ENCODE peak calls at places on chromosomes 16 and 17, in four cellular contexts. F, I, N and D are unnamed samples.
A peak's percentile ranks its signal among the peaks of the same experiment; 100 is the strongest.

GRCh38 chr16:88758227-88758943 is 26.6 kb downstream of the PIEZO1 start:
- DNase-seq in I (no peak), N (no peak), F (no peak), D (no peak)

GRCh38 chr16:24822542-24822941 is 23.2 kb upstream of the SLC5A11 start:
- DNase-seq in F (no peak), N (no peak), I (no peak), D (no peak)

GRCh38 chr17:81687770-81688541 is 4.1 kb downstream of the HGS start:
- DNase-seq in I (no peak), F (no peak), N (no peak), D (no peak)

GRCh38 chr16:86202267-86202666 is 303.3 kb downstream of the IRF8 start:
- DNase-seq in N (no peak), I (no peak), F (no peak), D (no peak)

GRCh38 chr16:27108051-27108770 is 41.5 kb downstream of the C16orf82 start:
- DNase-seq in F (no peak), N (no peak), I (no peak), D (no peak)

GRCh38 chr16:86584071-86584685 is 5.8 kb downstream of the FOXL1 start:
- DNase-seq in F (no peak), N (no peak), I (no peak), D (no peak)

GRCh38 chr16:68715471-68715870 is 21.6 kb upstream of the CDH1 start:
- DNase-seq in N (peak; percentile 91), I (no peak), F (no peak), D (no peak)

GRCh38 chr17:17391575-17392370 is 85.0 kb upstream of the MED9 start:
- DNase-seq in N (peak; percentile 32), I (no peak), F (peak; percentile 77), D (no peak)

GRCh38 chr17:10226930-10227695 is 28.7 kb upstream of the GAS7 start:
- DNase-seq in N (peak; percentile 3), F (peak; percentile 16), I (peak; percentile 65), D (peak; percentile 49)

GRCh38 chr16:51994597-51994996 is 552.3 kb downstream of the TOX3 start:
- DNase-seq in F (no peak), N (peak; percentile 97), I (no peak), D (peak; percentile 38)

GRCh38 chr17:70124723-70125122 is 44.6 kb upstream of the KCNJ2 start:
- DNase-seq in F (no peak), N (no peak), I (no peak), D (no peak)

DNA sequence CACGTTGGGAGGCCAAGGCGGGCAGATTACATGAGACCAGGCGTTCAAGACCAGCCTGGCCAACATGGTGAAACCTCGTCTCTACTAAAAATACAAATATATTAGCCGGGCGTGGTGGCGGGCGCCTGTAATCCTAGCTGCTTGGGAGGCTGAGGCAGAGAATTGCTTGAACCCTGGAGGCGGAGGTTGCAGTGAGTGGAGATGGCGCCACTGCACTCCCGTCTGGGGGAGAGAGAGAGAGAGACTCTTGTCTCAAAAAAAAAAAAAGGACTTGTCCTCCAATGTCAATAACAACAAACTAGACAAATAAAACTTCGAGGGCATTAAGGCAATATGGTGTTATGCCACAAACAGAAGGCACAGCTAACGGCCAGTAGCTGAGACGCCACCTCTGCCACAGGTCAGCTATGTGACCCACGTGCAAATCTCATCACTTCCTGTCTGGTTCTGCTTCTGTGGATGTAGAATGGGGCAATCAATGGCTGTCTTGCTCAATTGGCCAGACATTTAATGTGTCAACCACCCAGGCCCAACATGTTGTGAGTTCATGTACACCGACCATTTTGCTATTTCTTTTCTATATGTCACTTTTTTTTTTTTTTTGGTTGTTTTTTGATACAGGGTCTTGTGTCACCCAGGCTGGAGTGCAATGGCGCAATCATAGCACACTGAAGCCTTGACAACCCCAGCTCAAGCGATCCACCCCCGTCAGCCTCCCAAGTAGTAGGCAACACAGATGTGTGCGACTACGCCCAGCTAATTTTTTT is 834 bp upstream of the TXNDC11 start:
- DNase-seq in N (peak; percentile 52), F (peak; percentile 11), I (no peak), D (peak; percentile 56)
- H3K4me1 ChIP-seq in N (peaks cover 5% of the 10 kb centered on the region), F (peaks cover 42% of the 10 kb centered on the region), I (peaks cover 6% of the 10 kb centered on the region), D (peaks cover 55% of the 10 kb centered on the region)

GRCh38 chr17:48554412-48555090 is 9.6 kb upstream of the HOXB2 start:
- DNase-seq in N (no peak), I (peak; percentile 59), F (no peak), D (no peak)

GRCh38 chr17:48552453-48553189 is 7.7 kb upstream of the HOXB2 start:
- DNase-seq in N (no peak), F (no peak), I (peak; percentile 36), D (no peak)

GRCh38 chr17:48551601-48552452 is 6.9 kb upstream of the HOXB2 start:
- DNase-seq in N (no peak), F (no peak), I (no peak), D (no peak)

GRCh38 chr17:48553837-48554236 is 8.9 kb upstream of the HOXB2 start:
- DNase-seq in N (no peak), I (no peak), F (no peak), D (no peak)

DNA sequence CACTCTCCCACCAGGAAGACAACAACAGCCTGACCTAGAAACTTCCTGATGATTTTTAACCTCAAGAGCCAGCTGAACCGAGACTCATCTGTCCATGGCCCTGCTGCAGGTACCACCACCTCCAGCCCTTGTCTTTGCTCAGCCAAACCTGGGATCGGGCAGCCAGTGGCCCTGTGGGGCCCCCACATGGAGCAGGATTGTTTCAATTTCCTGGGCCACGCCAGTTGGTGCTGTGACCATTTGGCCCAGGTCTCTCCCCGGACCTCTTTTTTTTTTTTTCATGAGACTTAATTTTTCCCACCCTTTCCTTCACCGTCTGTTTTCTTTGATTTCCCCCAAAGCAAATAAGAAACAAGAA is 8.3 kb upstream of the HOXB2 start:
- DNase-seq in I (no peak), F (no peak), N (no peak), D (no peak)
- H3K27me3 ChIP-seq in I (peaks cover 100% of the 10 kb centered on the region), F (no peaks in the 10 kb centered on the region), N (peaks cover 8% of the 10 kb centered on the region), D (no peaks in the 10 kb centered on the region)

GRCh38 chr17:40178660-40179059 is 1.4 kb downstream of the RAPGEFL1 start:
- DNase-seq in N (no peak), F (no peak), I (no peak), D (no peak)
- H3K4me1 ChIP-seq in N (peaks cover 8% of the 10 kb centered on the region), F (peaks cover 10% of the 10 kb centered on the region), I (peaks cover 36% of the 10 kb centered on the region), D (peaks cover 15% of the 10 kb centered on the region)

DNA sequence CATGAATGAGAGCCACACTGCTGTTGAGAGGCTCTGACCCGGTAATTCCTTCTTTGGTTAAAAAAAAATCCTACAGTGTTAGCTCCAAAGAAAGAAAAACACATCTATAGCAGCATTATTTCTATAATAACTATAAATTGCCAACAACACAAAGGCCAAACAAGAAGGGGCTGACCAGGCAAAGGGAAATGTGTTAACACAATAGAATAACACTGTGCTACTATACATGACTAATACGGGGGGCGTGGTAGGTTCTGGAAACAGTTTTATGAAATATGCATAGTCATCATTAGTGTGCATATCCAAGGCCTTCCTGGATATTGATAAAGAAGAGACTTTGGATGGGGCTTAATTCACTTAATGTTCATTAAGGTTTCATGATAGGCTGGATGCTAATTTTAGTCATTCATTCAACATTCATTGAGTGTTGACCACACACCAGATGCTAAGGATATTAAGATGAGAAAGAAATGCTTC is 50.0 kb upstream of the CCL1 start:
- DNase-seq in F (no peak), N (no peak), I (no peak), D (no peak)
- H3K27me3 ChIP-seq in F (no peaks in the 10 kb centered on the region), N (no peaks in the 10 kb centered on the region), I (peaks cover 28% of the 10 kb centered on the region), D (no peaks in the 10 kb centered on the region)

GRCh38 chr17:76447931-76448652 is 4.9 kb downstream of the UBE2O start:
- DNase-seq in N (no peak), I (no peak), F (no peak), D (no peak)
- H3K4me1 ChIP-seq in N (peaks cover 7% of the 10 kb centered on the region), I (peaks cover 27% of the 10 kb centered on the region), F (peaks cover 27% of the 10 kb centered on the region), D (peaks cover 28% of the 10 kb centered on the region)

DNA sequence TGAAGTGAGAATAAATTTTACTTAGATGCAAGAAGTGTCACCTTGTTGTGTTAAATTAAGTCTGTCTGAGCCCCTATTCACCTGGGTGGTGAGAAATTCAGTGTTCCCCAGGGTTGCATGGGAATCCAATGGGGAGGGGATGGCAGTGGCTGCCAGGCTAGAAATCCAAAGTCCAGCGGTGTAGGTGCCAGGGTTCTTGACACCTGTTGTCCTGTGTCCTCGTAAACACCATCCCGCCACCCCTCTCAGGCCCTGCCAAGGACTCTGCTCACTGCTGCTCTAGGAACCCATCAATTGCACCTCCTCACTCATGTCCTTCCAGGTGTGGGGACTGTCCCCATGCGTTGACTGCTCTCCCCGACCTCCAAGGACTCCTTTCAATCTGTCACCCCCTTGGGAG is 58.9 kb downstream of the CACNG5 start:
- DNase-seq in I (no peak), F (no peak), N (no peak), D (no peak)
- H3K27me3 ChIP-seq in I (no peaks in the 10 kb centered on the region), F (no peaks in the 10 kb centered on the region), N (no peaks in the 10 kb centered on the region), D (no peaks in the 10 kb centered on the region)